ENCODE peak calls at places on chromosomes 4 and X, in eight cellular contexts. One of them, this sample, is unnamed.

GRCh38 chr4:40185830-40186664 is 10.8 kb upstream of the RHOH start:
- DNase-seq in RWPE1: no peak
- DNase-seq in Peyer's patch: no peak
- DNase-seq in body of pancreas: no peak
- DNase-seq in cardiac muscle cell: no peak
- DNase-seq in stomach: no peak
- DNase-seq in endothelial cell: no peak
- DNase-seq in mucosa of descending colon: no peak
- DNase-seq in this sample: no peak

GRCh38 chrX:25052798-25053534 is 37.2 kb upstream of the ARX start:
- DNase-seq in RWPE1: no peak
- DNase-seq in Peyer's patch: no peak
- DNase-seq in body of pancreas: no peak
- DNase-seq in cardiac muscle cell: no peak
- DNase-seq in stomach: no peak
- DNase-seq in endothelial cell: peak
- DNase-seq in mucosa of descending colon: no peak
- DNase-seq in this sample: no peak

GRCh38 chrX:123138473-123138872 is 45.6 kb upstream of the GRIA3 start:
- DNase-seq in RWPE1: peak
- DNase-seq in Peyer's patch: no peak
- DNase-seq in body of pancreas: no peak
- DNase-seq in cardiac muscle cell: no peak
- DNase-seq in stomach: no peak
- DNase-seq in endothelial cell: no peak
- DNase-seq in mucosa of descending colon: no peak
- DNase-seq in this sample: no peak

GRCh38 chr4:139876328-139876941 is 210.8 kb downstream of the MGST2 start:
- DNase-seq in RWPE1: no peak
- DNase-seq in Peyer's patch: no peak
- DNase-seq in body of pancreas: peak
- DNase-seq in cardiac muscle cell: peak
- DNase-seq in stomach: no peak
- DNase-seq in endothelial cell: no peak
- DNase-seq in mucosa of descending colon: no peak
- DNase-seq in this sample: no peak

GRCh38 chrX:132955710-132956109 is 2.7 kb downstream of the HS6ST2 start:
- DNase-seq in RWPE1: no peak
- DNase-seq in Peyer's patch: no peak
- DNase-seq in body of pancreas: peak
- DNase-seq in cardiac muscle cell: peak
- DNase-seq in stomach: no peak
- DNase-seq in endothelial cell: no peak
- DNase-seq in mucosa of descending colon: no peak
- DNase-seq in this sample: no peak

GRCh38 chr4:4901877-4902276 is 42.4 kb downstream of the MSX1 start:
- DNase-seq in RWPE1: no peak
- DNase-seq in Peyer's patch: no peak
- DNase-seq in body of pancreas: no peak
- DNase-seq in cardiac muscle cell: no peak
- DNase-seq in stomach: no peak
- DNase-seq in endothelial cell: no peak
- DNase-seq in mucosa of descending colon: no peak
- DNase-seq in this sample: no peak

GRCh38 chr4:113822555-113823290 is 61.2 kb upstream of the CAMK2D start:
- DNase-seq in RWPE1: no peak
- DNase-seq in Peyer's patch: no peak
- DNase-seq in body of pancreas: no peak
- DNase-seq in cardiac muscle cell: no peak
- DNase-seq in stomach: no peak
- DNase-seq in endothelial cell: no peak
- DNase-seq in mucosa of descending colon: no peak
- DNase-seq in this sample: no peak

GRCh38 chr4:124947622-124948265 is 235.2 kb upstream of the ANKRD50 start:
- DNase-seq in RWPE1: no peak
- DNase-seq in Peyer's patch: no peak
- DNase-seq in body of pancreas: no peak
- DNase-seq in cardiac muscle cell: no peak
- DNase-seq in stomach: no peak
- DNase-seq in endothelial cell: no peak
- DNase-seq in mucosa of descending colon: no peak
- DNase-seq in this sample: no peak

GRCh38 chr4:83011779-83012630 is 1.4 kb upstream of the LIN54 start:
- DNase-seq in RWPE1: peak
- DNase-seq in Peyer's patch: peak
- DNase-seq in body of pancreas: peak
- DNase-seq in cardiac muscle cell: peak
- DNase-seq in stomach: peak
- DNase-seq in endothelial cell: peak
- DNase-seq in mucosa of descending colon: peak
- DNase-seq in this sample: peak

GRCh38 chr4:168629561-168629960 is 132.7 kb downstream of the PALLD start:
- DNase-seq in RWPE1: no peak
- DNase-seq in Peyer's patch: no peak
- DNase-seq in body of pancreas: no peak
- DNase-seq in cardiac muscle cell: no peak
- DNase-seq in stomach: no peak
- DNase-seq in endothelial cell: no peak
- DNase-seq in mucosa of descending colon: no peak
- DNase-seq in this sample: no peak

GRCh38 chr4:11424000-11424399 is 4.7 kb downstream of the HS3ST1 start:
- DNase-seq in RWPE1: peak
- DNase-seq in Peyer's patch: no peak
- DNase-seq in body of pancreas: no peak
- DNase-seq in cardiac muscle cell: peak
- DNase-seq in stomach: no peak
- DNase-seq in endothelial cell: peak
- DNase-seq in mucosa of descending colon: no peak
- DNase-seq in this sample: peak

GRCh38 chr4:16259531-16260246 is 33.4 kb upstream of the TAPT1 start:
- DNase-seq in RWPE1: no peak
- DNase-seq in Peyer's patch: no peak
- DNase-seq in body of pancreas: no peak
- DNase-seq in cardiac muscle cell: no peak
- DNase-seq in stomach: no peak
- DNase-seq in endothelial cell: no peak
- DNase-seq in mucosa of descending colon: no peak
- DNase-seq in this sample: no peak

GRCh38 chr4:111849726-111850284 is 295.4 kb upstream of the FAM241A start:
- DNase-seq in RWPE1: no peak
- DNase-seq in Peyer's patch: no peak
- DNase-seq in body of pancreas: no peak
- DNase-seq in cardiac muscle cell: no peak
- DNase-seq in stomach: no peak
- DNase-seq in endothelial cell: no peak
- DNase-seq in mucosa of descending colon: no peak
- DNase-seq in this sample: no peak

GRCh38 chr4:158783775-158784174 is 14.9 kb downstream of the FNIP2 start:
- DNase-seq in RWPE1: no peak
- DNase-seq in Peyer's patch: no peak
- DNase-seq in body of pancreas: no peak
- DNase-seq in cardiac muscle cell: no peak
- DNase-seq in stomach: no peak
- DNase-seq in endothelial cell: no peak
- DNase-seq in mucosa of descending colon: no peak
- DNase-seq in this sample: no peak

GRCh38 chr4:139791681-139792080 is 126.1 kb downstream of the MGST2 start:
- DNase-seq in RWPE1: no peak
- DNase-seq in Peyer's patch: no peak
- DNase-seq in body of pancreas: no peak
- DNase-seq in cardiac muscle cell: no peak
- DNase-seq in stomach: no peak
- DNase-seq in endothelial cell: no peak
- DNase-seq in mucosa of descending colon: no peak
- DNase-seq in this sample: no peak

GRCh38 chrX:2342281-2342688 is 158.5 kb downstream of the DHRSX start:
- DNase-seq in RWPE1: peak
- DNase-seq in Peyer's patch: no peak
- DNase-seq in body of pancreas: no peak
- DNase-seq in cardiac muscle cell: peak
- DNase-seq in stomach: no peak
- DNase-seq in endothelial cell: no peak
- DNase-seq in mucosa of descending colon: no peak
- DNase-seq in this sample: no peak

GRCh38 chrX:130025256-130025655 is 42.8 kb downstream of the BCORL1 start:
- DNase-seq in RWPE1: no peak
- DNase-seq in Peyer's patch: no peak
- DNase-seq in body of pancreas: no peak
- DNase-seq in cardiac muscle cell: no peak
- DNase-seq in stomach: no peak
- DNase-seq in endothelial cell: no peak
- DNase-seq in mucosa of descending colon: no peak
- DNase-seq in this sample: no peak
- TF ChIP-seq CTCF in RWPE1: no peak
- TF ChIP-seq CTCF in Peyer's patch: no peak
- TF ChIP-seq CTCF in body of pancreas: no peak
- TF ChIP-seq CTCF in cardiac muscle cell: no peak
- TF ChIP-seq CTCF in stomach: no peak
- TF ChIP-seq CTCF in endothelial cell: no peak
- TF ChIP-seq CTCF in mucosa of descending colon: no peak
- TF ChIP-seq CTCF in this sample: no peak

DNA sequence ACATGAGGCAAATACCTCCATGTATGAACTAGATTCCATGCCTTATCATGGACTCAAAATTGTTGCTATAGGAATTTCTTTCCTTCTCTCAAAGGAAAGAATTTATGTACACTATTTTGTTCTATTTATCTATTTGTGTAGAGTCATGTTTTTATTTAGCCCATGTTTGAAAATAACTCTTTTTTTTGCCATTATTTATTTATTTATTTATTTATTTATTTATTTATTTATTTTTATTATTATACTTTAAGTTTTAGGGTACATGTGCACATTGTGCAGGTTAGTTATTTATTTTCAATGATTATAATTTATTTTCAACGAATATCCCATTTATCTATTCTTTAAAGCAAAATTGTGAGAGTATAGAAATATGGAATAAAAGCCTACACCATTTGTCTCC is 177.9 kb downstream of the MAGEE1 start:
- DNase-seq in RWPE1: no peak
- DNase-seq in Peyer's patch: no peak
- DNase-seq in body of pancreas: no peak
- DNase-seq in cardiac muscle cell: no peak
- DNase-seq in stomach: no peak
- DNase-seq in endothelial cell: no peak
- DNase-seq in mucosa of descending colon: no peak
- DNase-seq in this sample: no peak
- TF ChIP-seq CTCF in RWPE1: no peak
- TF ChIP-seq CTCF in Peyer's patch: no peak
- TF ChIP-seq CTCF in body of pancreas: no peak
- TF ChIP-seq CTCF in cardiac muscle cell: no peak
- TF ChIP-seq CTCF in stomach: no peak
- TF ChIP-seq CTCF in endothelial cell: no peak
- TF ChIP-seq CTCF in mucosa of descending colon: no peak
- TF ChIP-seq CTCF in this sample: no peak

GRCh38 chr4:46648088-46648744 is 258.3 kb upstream of the GABRA2 start:
- DNase-seq in RWPE1: peak
- DNase-seq in Peyer's patch: no peak
- DNase-seq in body of pancreas: no peak
- DNase-seq in cardiac muscle cell: peak
- DNase-seq in stomach: no peak
- DNase-seq in endothelial cell: peak
- DNase-seq in mucosa of descending colon: no peak
- DNase-seq in this sample: peak
- TF ChIP-seq CTCF in RWPE1: peak
- TF ChIP-seq CTCF in Peyer's patch: peak
- TF ChIP-seq CTCF in body of pancreas: no peak
- TF ChIP-seq CTCF in cardiac muscle cell: peak
- TF ChIP-seq CTCF in stomach: no peak
- TF ChIP-seq CTCF in endothelial cell: peak
- TF ChIP-seq CTCF in mucosa of descending colon: no peak
- TF ChIP-seq CTCF in this sample: no peak

GRCh38 chr4:122914292-122914904 is 8.0 kb downstream of the NUDT6 start:
- DNase-seq in RWPE1: no peak
- DNase-seq in Peyer's patch: no peak
- DNase-seq in body of pancreas: no peak
- DNase-seq in cardiac muscle cell: no peak
- DNase-seq in stomach: no peak
- DNase-seq in endothelial cell: peak
- DNase-seq in mucosa of descending colon: no peak
- DNase-seq in this sample: no peak
- TF ChIP-seq CTCF in RWPE1: peak
- TF ChIP-seq CTCF in Peyer's patch: peak
- TF ChIP-seq CTCF in body of pancreas: no peak
- TF ChIP-seq CTCF in cardiac muscle cell: peak
- TF ChIP-seq CTCF in stomach: no peak
- TF ChIP-seq CTCF in endothelial cell: peak
- TF ChIP-seq CTCF in mucosa of descending colon: no peak
- TF ChIP-seq CTCF in this sample: no peak

GRCh38 chrX:153647461-153648357 is 706 bp downstream of the DUSP9 start:
- DNase-seq in RWPE1: no peak
- DNase-seq in Peyer's patch: peak
- DNase-seq in body of pancreas: peak
- DNase-seq in cardiac muscle cell: no peak
- DNase-seq in stomach: no peak
- DNase-seq in endothelial cell: no peak
- DNase-seq in mucosa of descending colon: peak
- DNase-seq in this sample: no peak

GRCh38 chrX:153650959-153651358 is 4.0 kb downstream of the DUSP9 start:
- DNase-seq in RWPE1: no peak
- DNase-seq in Peyer's patch: no peak
- DNase-seq in body of pancreas: no peak
- DNase-seq in cardiac muscle cell: no peak
- DNase-seq in stomach: no peak
- DNase-seq in endothelial cell: no peak
- DNase-seq in mucosa of descending colon: no peak
- DNase-seq in this sample: no peak

GRCh38 chrX:153648358-153649177 is 1.6 kb downstream of the DUSP9 start:
- DNase-seq in RWPE1: no peak
- DNase-seq in Peyer's patch: no peak
- DNase-seq in body of pancreas: peak
- DNase-seq in cardiac muscle cell: no peak
- DNase-seq in stomach: no peak
- DNase-seq in endothelial cell: no peak
- DNase-seq in mucosa of descending colon: no peak
- DNase-seq in this sample: no peak

GRCh38 chrX:153649915-153650782 is 3.1 kb downstream of the DUSP9 start:
- DNase-seq in RWPE1: no peak
- DNase-seq in Peyer's patch: no peak
- DNase-seq in body of pancreas: no peak
- DNase-seq in cardiac muscle cell: no peak
- DNase-seq in stomach: no peak
- DNase-seq in endothelial cell: no peak
- DNase-seq in mucosa of descending colon: no peak
- DNase-seq in this sample: no peak

GRCh38 chrX:153649178-153649914 is 2.3 kb downstream of the DUSP9 start:
- DNase-seq in RWPE1: no peak
- DNase-seq in Peyer's patch: peak
- DNase-seq in body of pancreas: peak
- DNase-seq in cardiac muscle cell: peak
- DNase-seq in stomach: no peak
- DNase-seq in endothelial cell: peak
- DNase-seq in mucosa of descending colon: peak
- DNase-seq in this sample: peak
- TF ChIP-seq CTCF in RWPE1: peak
- TF ChIP-seq CTCF in Peyer's patch: peak
- TF ChIP-seq CTCF in body of pancreas: no peak
- TF ChIP-seq CTCF in cardiac muscle cell: peak
- TF ChIP-seq CTCF in stomach: no peak
- TF ChIP-seq CTCF in endothelial cell: no peak
- TF ChIP-seq CTCF in mucosa of descending colon: peak
- TF ChIP-seq CTCF in this sample: peak